ENCODE peak calls at places on chromosomes 12 and 14, in four cellular contexts. R is PC-3, Q is cardiac muscle cell, A is thoracic aorta. Z is an unnamed sample.
A peak's percentile ranks its signal among the peaks of the same experiment; 100 is the strongest.

GRCh38 chr14:90697577-90698206 is 118.5 kb downstream of the TTC7B start:
- DNase-seq in R (peak; percentile 82), Q (peak; percentile 88), A (peak; percentile 40), Z (peak; percentile 88)

GRCh38 chr12:133235401-133236112 is at the start of gene ANHX:
- DNase-seq in R (no peak), Q (no peak), A (no peak), Z (no peak)

GRCh38 chr12:52496590-52497071 is 3.6 kb upstream of the KRT6A start:
- DNase-seq in R (peak; percentile 82), Q (peak; percentile 75), A (no peak), Z (no peak)

GRCh38 chr12:53344824-53345485 is 8.8 kb upstream of the SP7 start:
- DNase-seq in R (peak; percentile 59), Q (peak; percentile 84), A (no peak), Z (peak; percentile 63)

GRCh38 chr12:127944211-127944899 is 322.6 kb upstream of the TMEM132C start:
- DNase-seq in R (no peak), Q (no peak), A (no peak), Z (no peak)

GRCh38 chr12:10771132-10771733 is 31.2 kb downstream of the TAS2R7 start:
- DNase-seq in R (peak; percentile 56), Q (peak; percentile 64), A (no peak), Z (no peak)

GRCh38 chr12:70467908-70468733 is 102.0 kb downstream of the KCNMB4 start:
- DNase-seq in R (no peak), Q (no peak), A (no peak), Z (no peak)

GRCh38 chr14:84090837-84091236 is 1439.1 kb upstream of the FLRT2 start:
- DNase-seq in R (no peak), Q (peak; percentile 26), A (no peak), Z (no peak)

GRCh38 chr12:132046561-132046960 is 96.8 kb downstream of the EP400 start:
- DNase-seq in R (no peak), Q (peak; percentile 85), A (no peak), Z (no peak)

GRCh38 chr14:69181491-69181890 is 9.8 kb upstream of the EXD2 start:
- DNase-seq in R (no peak), Q (peak; percentile 8), A (no peak), Z (no peak)

GRCh38 chr12:59429766-59430165 is 166.1 kb upstream of the SLC16A7 start:
- DNase-seq in R (no peak), Q (no peak), A (no peak), Z (no peak)

GRCh38 chr14:81390706-81391105 is 9.4 kb downstream of the STON2 start:
- DNase-seq in R (no peak), Q (peak; percentile 6), A (no peak), Z (no peak)

GRCh38 chr12:120231316-120232011 is 30.6 kb upstream of the RPLP0 start:
- DNase-seq in R (peak; percentile 100), Q (peak; percentile 86), A (peak; percentile 79), Z (no peak)

GRCh38 chr14:73685328-73685727 is 28.9 kb downstream of the PNMA1 start:
- DNase-seq in R (no peak), Q (no peak), A (no peak), Z (no peak)

GRCh38 chr14:58131386-58131785 is 20.6 kb downstream of the ARMH4 start:
- DNase-seq in R (peak; percentile 64), Q (no peak), A (no peak), Z (no peak)

GRCh38 chr12:58976146-58976545 is 55.8 kb upstream of the LRIG3 start:
- DNase-seq in R (no peak), Q (no peak), A (no peak), Z (no peak)

GRCh38 chr14:96271421-96271762 is 15.4 kb downstream of the BDKRB1 start:
- DNase-seq in R (no peak), Q (no peak), A (no peak), Z (no peak)

GRCh38 chr14:104602933-104603325 is 1.6 kb downstream of the TMEM179 start:
- DNase-seq in R (no peak), Q (no peak), A (no peak), Z (no peak)

GRCh38 chr14:68279777-68280233 is 460.2 kb downstream of the RAD51B start:
- DNase-seq in R (no peak), Q (no peak), A (no peak), Z (no peak)

GRCh38 chr12:23221926-23222325 is 597.0 kb downstream of the ETNK1 start:
- DNase-seq in R (no peak), Q (no peak), A (no peak), Z (no peak)

GRCh38 chr12:12456637-12457036 is 99.8 kb downstream of the BORCS5 start:
- DNase-seq in R (no peak), Q (peak; percentile 76), A (no peak), Z (no peak)

GRCh38 chr12:21940972-21941521 is at the start of gene ABCC9:
- DNase-seq in R (no peak), Q (peak; percentile 35), A (no peak), Z (peak; percentile 85)

GRCh38 chr12:81354327-81354932 is 276.6 kb downstream of the ACSS3 start:
- DNase-seq in R (no peak), Q (no peak), A (no peak), Z (no peak)

GRCh38 chr14:68144051-68144681 is 324.6 kb downstream of the RAD51B start:
- DNase-seq in R (no peak), Q (peak; percentile 81), A (no peak), Z (peak; percentile 75)

GRCh38 chr12:62933871-62934798 is 815 bp downstream of the PPM1H start:
- DNase-seq in R (peak; percentile 38), Q (peak; percentile 36), A (no peak), Z (peak; percentile 14)

GRCh38 chr12:89777685-89778379 is 69.2 kb upstream of the ATP2B1 start:
- DNase-seq in R (no peak), Q (no peak), A (no peak), Z (no peak)

GRCh38 chr14:61698216-61698980 is 3.1 kb downstream of the HIF1A start:
- DNase-seq in R (no peak), Q (peak; percentile 73), A (no peak), Z (no peak)

GRCh38 chr12:78959556-78959955 is 95.0 kb downstream of the SYT1 start:
- DNase-seq in R (no peak), Q (peak; percentile 20), A (no peak), Z (no peak)

GRCh38 chr12:104538056-104538455 is 81.3 kb downstream of the CHST11 start:
- DNase-seq in R (no peak), Q (no peak), A (no peak), Z (no peak)

GRCh38 chr14:98510392-98510791 is 761.6 kb downstream of the BCL11B start:
- DNase-seq in R (no peak), Q (no peak), A (no peak), Z (no peak)

GRCh38 chr12:62403031-62403430 is 63.6 kb upstream of the MON2 start:
- DNase-seq in R (no peak), Q (no peak), A (no peak), Z (no peak)

GRCh38 chr12:82359115-82359478 is 768 bp downstream of the METTL25 start:
- DNase-seq in R (no peak), Q (peak; percentile 12), A (no peak), Z (no peak)

GRCh38 chr12:59372971-59373370 is 222.9 kb upstream of the SLC16A7 start:
- DNase-seq in R (peak; percentile 52), Q (peak; percentile 8), A (no peak), Z (no peak)

GRCh38 chr14:100504372-100505078 is 82.7 kb downstream of the BEGAIN start:
- DNase-seq in R (peak; percentile 85), Q (peak; percentile 2), A (no peak), Z (no peak)

GRCh38 chr12:122021822-122022392 is at the start of gene BCL7A:
- DNase-seq in R (peak; percentile 76), Q (peak; percentile 86), A (no peak), Z (peak; percentile 40)

GRCh38 chr14:101821528-101821927 is 60.0 kb downstream of the PPP2R5C start:
- DNase-seq in R (no peak), Q (no peak), A (no peak), Z (no peak)

GRCh38 chr12:124605869-124606774 is 38.7 kb upstream of the NCOR2 start:
- DNase-seq in R (no peak), Q (no peak), A (no peak), Z (no peak)

GRCh38 chr12:5548152-5548933 is 116.4 kb downstream of the NTF3 start:
- DNase-seq in R (no peak), Q (no peak), A (no peak), Z (no peak)

GRCh38 chr12:68162374-68162773 is 2.8 kb upstream of the IFNG start:
- DNase-seq in R (peak; percentile 39), Q (no peak), A (no peak), Z (no peak)

GRCh38 chr14:75753696-75754095 is 92.7 kb downstream of the TTLL5 start:
- DNase-seq in R (no peak), Q (peak; percentile 58), A (no peak), Z (no peak)
- H3K27me3 ChIP-seq in R (no peaks in the 10 kb centered on the region), Q (no peaks in the 10 kb centered on the region), A (no peaks in the 10 kb centered on the region), Z (no peaks in the 10 kb centered on the region)

DNA sequence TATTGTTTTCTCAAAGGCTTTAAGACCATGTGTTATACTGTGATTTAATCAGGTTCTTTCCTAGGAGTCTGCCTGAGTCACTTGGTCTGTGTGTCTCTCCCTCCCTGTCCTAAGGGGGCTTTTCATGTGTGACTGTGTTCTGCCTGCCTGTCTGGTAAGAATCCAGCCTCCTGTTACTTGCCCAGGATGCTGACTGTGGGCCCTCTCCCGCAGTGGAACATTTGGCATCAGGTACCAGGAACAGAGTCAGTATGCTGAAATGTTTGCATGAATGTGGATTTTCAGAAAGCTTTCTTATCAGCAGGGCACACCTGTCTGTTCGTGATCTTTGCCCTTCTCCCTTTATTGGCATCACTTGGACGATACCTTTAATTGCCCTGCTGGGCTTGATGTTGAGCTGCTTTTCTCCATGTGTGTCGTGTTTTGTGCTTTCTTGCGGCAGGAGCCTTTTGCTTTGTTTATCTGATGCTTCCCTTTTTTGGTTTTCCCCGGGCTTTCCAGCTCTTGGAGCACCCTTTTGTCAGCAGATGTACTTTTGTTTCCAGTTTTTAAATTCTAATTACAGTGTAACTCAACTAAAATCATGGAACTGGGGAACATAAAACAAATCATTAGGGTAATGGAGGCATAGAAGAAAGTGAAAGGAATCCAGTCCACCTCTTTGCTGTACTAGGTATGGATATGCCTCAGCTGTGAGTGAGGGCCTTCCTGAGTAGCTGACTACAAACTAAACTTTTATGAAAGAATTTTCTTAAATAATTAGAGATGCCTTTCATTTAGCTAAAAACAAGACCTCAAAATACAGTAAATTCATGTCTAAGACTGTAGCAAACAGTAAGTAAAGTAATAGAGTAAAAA is 72.5 kb downstream of the TRAF3 start:
- DNase-seq in R (no peak), Q (peak; percentile 19), A (no peak), Z (no peak)
- H3K4me1 ChIP-seq in R (no peaks in the 10 kb centered on the region), Q (no peaks in the 10 kb centered on the region), A (peaks cover 12% of the 10 kb centered on the region), Z (no peaks in the 10 kb centered on the region)

DNA sequence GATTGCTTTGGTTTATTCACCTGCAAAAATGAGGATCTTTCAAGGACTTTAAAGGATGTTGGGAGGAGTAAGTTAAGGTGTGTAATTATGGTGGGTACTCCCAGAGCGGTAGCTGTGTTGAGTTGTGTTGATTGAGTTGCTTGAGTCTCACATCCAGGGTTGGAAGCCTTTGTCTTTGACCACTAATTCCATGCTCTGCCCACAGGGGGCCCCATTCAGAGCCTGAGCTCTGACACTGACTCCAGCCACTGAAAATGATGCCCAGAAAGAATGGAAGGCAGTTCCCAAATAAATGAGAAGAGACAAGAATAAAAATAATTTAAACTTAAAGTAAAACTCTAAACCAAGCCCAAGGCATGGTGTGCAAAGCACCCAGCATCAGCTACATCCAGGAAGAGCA is 237.4 kb upstream of the PWP1 start:
- DNase-seq in R (peak; percentile 25), Q (peak; percentile 8), A (no peak), Z (no peak)
- TF ChIP-seq CTCF in R (peak; percentile 55), Q (peak; percentile 51), A (no peak), Z (no peak)

GRCh38 chr12:1904875-1905274 is 13.6 kb downstream of the CACNA2D4 start:
- DNase-seq in R (no peak), Q (no peak), A (no peak), Z (no peak)
- H3K27me3 ChIP-seq in R (no peaks in the 10 kb centered on the region), Q (no peaks in the 10 kb centered on the region), A (no peaks in the 10 kb centered on the region), Z (no peaks in the 10 kb centered on the region)

Z was measured in gastrocnemius medialis.